ENCODE peak calls at places on chromosomes 7 and 10, in six cellular contexts. A is AG04450, O is PC-3, P is cardiac muscle cell, S is GM06990, Y is HFFc6. U is an unnamed sample.

GRCh38 chr10:60433684-60434083 is 44.0 kb upstream of the ANK3 start:
- DNase-seq in A (peak; percentile 55), O (peak; percentile 61), P (no peak), S (no peak), Y (peak; percentile 36), U (no peak)

GRCh38 chr7:132778761-132779160 is 202.5 kb upstream of the PLXNA4 start:
- DNase-seq in A (no peak), O (no peak), P (no peak), S (no peak), Y (no peak), U (no peak)

GRCh38 chr7:27078616-27079233 is 17.1 kb downstream of the HOXA1 start:
- DNase-seq in A (no peak), O (peak; percentile 70), P (no peak), S (no peak), Y (no peak), U (no peak)

GRCh38 chr7:39195967-39196366 is 218.3 kb downstream of the POU6F2 start:
- DNase-seq in A (no peak), O (no peak), P (no peak), S (no peak), Y (no peak), U (no peak)

GRCh38 chr7:108004220-108005142 is 1.5 kb upstream of the LAMB1 start:
- DNase-seq in A (no peak), O (peak; percentile 55), P (peak; percentile 28), S (no peak), Y (peak; percentile 54), U (peak; percentile 62)

GRCh38 chr7:102222445-102222844 is 64.2 kb upstream of the SH2B2 start:
- DNase-seq in A (no peak), O (no peak), P (no peak), S (no peak), Y (no peak), U (no peak)

GRCh38 chr10:131849591-131850489 is 51.0 kb upstream of the PPP2R2D start:
- DNase-seq in A (no peak), O (no peak), P (no peak), S (no peak), Y (no peak), U (no peak)

GRCh38 chr10:5338010-5338409 is 26.8 kb upstream of the UCN3 start:
- DNase-seq in A (no peak), O (no peak), P (no peak), S (no peak), Y (no peak), U (no peak)

GRCh38 chr7:144937199-144937598 is 101.3 kb upstream of the TPK1 start:
- DNase-seq in A (no peak), O (no peak), P (no peak), S (no peak), Y (no peak), U (no peak)

GRCh38 chr10:47047577-47048532 is 136.6 kb downstream of the PTPN20 start:
- DNase-seq in A (peak; percentile 59), O (peak; percentile 74), P (peak; percentile 89), S (peak; percentile 34), Y (peak; percentile 61), U (peak; percentile 86)

GRCh38 chr10:98150544-98150943 is 16.1 kb downstream of the R3HCC1L start:
- DNase-seq in A (peak; percentile 44), O (no peak), P (no peak), S (no peak), Y (no peak), U (no peak)

DNA sequence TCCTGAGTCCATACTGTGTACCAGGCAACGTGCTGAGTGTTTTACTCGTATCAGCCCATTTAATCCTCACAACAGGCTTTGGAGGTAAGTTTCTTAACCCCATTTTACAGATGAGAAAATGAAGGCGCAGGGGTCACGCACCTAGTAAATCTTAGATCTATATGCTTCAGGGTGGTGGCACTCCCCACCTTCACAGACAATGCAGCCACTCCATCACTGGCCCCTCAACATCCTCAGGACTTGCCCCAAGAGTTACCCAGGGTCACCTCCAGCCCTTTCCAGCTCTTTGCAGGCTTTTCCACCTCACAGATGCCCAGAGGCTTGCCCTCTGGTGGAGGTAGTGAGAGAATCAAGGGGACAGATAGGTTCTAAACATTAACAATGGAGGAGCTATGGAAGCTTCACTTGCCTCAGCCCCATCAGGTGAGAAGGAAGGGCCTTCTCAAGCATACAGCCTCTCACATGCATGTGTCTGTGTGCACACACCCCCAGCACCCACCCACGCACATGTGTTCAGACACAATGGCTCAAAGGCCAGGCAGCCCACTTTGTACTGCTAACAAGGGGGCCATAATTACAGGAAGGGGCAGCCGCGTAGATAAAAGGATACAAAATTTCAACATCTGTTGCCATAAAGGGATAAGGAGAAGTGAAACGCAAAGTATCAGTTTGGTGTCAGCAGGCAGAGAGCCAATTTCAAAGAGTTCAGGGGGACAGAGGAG is 29.1 kb downstream of the DPCD start:
- DNase-seq in A (no peak), O (no peak), P (no peak), S (peak; percentile 67), Y (no peak), U (no peak)
- TF ChIP-seq CTCF in A (peak; percentile 32), O (peak; percentile 13), P (no peak), S (no peak), Y (peak; percentile 30), U (no peak)

DNA sequence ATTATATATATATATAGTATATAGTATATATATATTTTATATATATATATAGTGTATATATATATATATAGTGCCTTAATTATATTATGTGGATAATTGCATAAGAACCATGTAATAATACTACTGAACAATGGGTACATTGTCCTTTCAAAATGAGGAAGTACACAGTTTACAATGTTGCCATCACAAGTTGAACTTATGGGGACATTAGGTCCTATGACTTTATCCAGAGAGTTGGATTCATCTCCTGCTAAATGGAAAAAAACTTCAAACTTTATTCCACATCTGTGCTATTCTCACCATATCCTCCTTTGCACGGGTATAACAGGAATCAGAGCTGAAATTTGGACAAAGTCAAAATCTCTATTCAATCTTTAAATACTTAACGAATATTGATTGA is 105.0 kb upstream of the AGR3 start:
- DNase-seq in A (no peak), O (no peak), P (no peak), S (no peak), Y (no peak), U (no peak)
- TF ChIP-seq CTCF in A (no peak), O (no peak), P (no peak), S (no peak), Y (no peak), U (no peak)

GRCh38 chr10:474406-474805 is 215.1 kb downstream of the DIP2C start:
- DNase-seq in A (no peak), O (no peak), P (no peak), S (no peak), Y (no peak), U (no peak)

GRCh38 chr10:472241-472910 is 217.1 kb downstream of the DIP2C start:
- DNase-seq in A (no peak), O (no peak), P (no peak), S (no peak), Y (no peak), U (no peak)

GRCh38 chr10:474946-475345 is 214.5 kb downstream of the DIP2C start:
- DNase-seq in A (no peak), O (no peak), P (no peak), S (no peak), Y (no peak), U (no peak)

GRCh38 chr10:469947-470338 is 219.5 kb downstream of the DIP2C start:
- DNase-seq in A (no peak), O (no peak), P (no peak), S (no peak), Y (no peak), U (no peak)

DNA sequence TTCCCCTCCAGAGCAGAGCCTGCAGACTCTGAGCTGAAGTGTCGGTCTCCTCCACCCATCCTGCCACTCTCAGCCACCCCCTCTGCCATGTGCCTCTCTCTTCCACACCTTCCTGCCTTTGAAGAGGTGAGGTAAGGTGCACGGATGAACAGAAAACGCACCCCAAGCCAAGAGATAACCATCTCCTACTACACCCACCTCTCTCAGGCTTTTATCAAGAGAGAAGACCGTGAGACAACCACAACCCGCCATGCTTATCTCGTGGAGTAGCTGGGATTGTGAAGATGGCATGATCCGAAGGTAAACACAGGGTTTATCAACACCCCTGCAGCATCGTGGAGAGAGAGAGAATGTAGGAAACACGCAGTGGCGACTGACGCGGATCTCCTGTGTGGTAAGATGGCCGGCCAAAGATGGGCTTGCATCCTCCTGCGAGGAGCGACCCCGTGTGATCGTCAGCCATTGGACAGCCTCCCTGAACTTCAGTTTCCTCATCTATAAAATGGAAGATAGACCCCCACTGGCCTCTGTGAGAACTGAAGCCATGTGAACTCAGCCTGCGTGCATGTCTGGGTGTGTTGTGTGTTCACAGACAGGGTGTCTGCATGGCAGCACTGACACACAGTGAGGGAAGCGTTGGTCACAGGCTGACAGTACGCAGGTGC is 219.0 kb downstream of the DIP2C start:
- DNase-seq in A (no peak), O (no peak), P (no peak), S (no peak), Y (no peak), U (no peak)
- TF ChIP-seq CTCF in A (no peak), O (no peak), P (no peak), S (no peak), Y (no peak), U (no peak)

GRCh38 chr7:152759655-152760383 is at the start of gene ACTR3B:
- DNase-seq in A (peak; percentile 59), O (peak; percentile 83), P (peak; percentile 93), S (peak; percentile 91), Y (peak; percentile 65), U (peak; percentile 90)
- TF ChIP-seq CTCF in A (no peak), O (no peak), P (no peak), S (no peak), Y (no peak), U (no peak)

DNA sequence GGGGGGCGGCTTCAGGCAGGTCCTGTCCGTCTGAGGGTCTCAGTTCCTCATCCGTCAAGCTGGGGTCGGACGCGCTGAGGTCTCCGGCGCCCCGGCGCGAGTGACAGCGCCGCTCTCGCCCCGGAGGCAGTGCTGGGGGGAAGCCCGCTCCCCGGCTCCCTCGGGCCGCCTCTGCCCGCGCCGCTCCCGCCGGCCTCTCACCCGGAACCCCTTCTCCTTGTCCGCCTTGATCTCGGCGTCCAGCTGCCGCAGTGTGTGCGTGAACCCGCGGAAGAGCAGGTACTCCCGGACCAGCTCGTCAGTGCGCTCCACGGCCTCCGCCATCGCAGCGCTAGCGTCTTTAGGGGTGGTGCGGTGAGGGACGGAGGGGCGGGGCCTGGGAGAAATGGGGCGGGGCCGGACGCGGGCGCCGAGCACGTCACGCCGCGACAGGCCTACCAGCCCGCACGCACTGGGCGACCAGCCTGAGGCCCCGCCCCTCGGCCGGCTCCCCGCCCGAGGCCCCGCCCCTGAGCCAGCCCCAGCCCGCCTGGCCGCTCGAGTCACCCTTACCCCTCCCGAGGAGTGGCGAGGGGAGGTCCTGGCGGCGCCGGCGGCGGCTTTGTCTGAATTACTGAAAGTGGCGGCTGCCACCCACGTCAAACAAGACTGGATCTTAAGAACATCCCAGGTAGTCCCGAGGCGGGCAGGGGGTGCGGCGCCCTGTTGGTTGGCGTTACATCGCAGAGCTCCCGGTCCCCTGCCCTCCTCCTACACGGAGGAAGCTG is at the start of gene WDR91:
- DNase-seq in A (peak; percentile 61), O (peak; percentile 91), P (peak; percentile 95), S (peak; percentile 96), Y (peak; percentile 87), U (peak; percentile 92)
- TF ChIP-seq CTCF in A (no peak), O (peak; percentile 28), P (no peak), S (peak; percentile 7), Y (no peak), U (no peak)

GRCh38 chr10:72625608-72626443 is at the start of gene MICU1:
- DNase-seq in A (peak; percentile 78), O (peak; percentile 94), P (peak; percentile 97), S (peak; percentile 94), Y (peak; percentile 90), U (peak; percentile 98)
- TF ChIP-seq CTCF in A (no peak), O (no peak), P (no peak), S (no peak), Y (no peak), U (no peak)